ENCODE peak calls at places on chromosome 13, in seven cellular contexts. G is A549, C is HepG2, X is K562, B is IMR-90, D is H1, P is GM12878. T is an unnamed sample.
A peak's percentile ranks its signal among the peaks of the same experiment; 100 is the strongest.

GRCh38 chr13:20526664-20527063 is 1.0 kb upstream of the CRYL1 start:
- DNase-seq in G (no peak), C (peak; percentile 20), X (no peak), B (peak; percentile 19), D (no peak), P (no peak), T (no peak)

GRCh38 chr13:96491103-96491502 is 401.2 kb downstream of the HS6ST3 start:
- DNase-seq in G (no peak), C (no peak), X (no peak), B (no peak), D (no peak), P (no peak), T (no peak)

GRCh38 chr13:70544706-70545105 is 436.5 kb upstream of the KLHL1 start:
- DNase-seq in G (no peak), C (no peak), X (no peak), B (no peak), D (no peak), P (no peak), T (no peak)

GRCh38 chr13:23723463-23723862 is 153.3 kb downstream of the TNFRSF19 start:
- DNase-seq in G (no peak), C (no peak), X (no peak), B (peak; percentile 78), D (no peak), P (no peak), T (no peak)

GRCh38 chr13:39417643-39418042 is 185.3 kb downstream of the LHFPL6 start:
- DNase-seq in G (no peak), C (no peak), X (no peak), B (peak; percentile 72), D (peak; percentile 54), P (no peak), T (no peak)

GRCh38 chr13:99160415-99160814 is 40.2 kb upstream of the UBAC2 start:
- DNase-seq in G (no peak), C (no peak), X (no peak), B (no peak), D (no peak), P (no peak), T (no peak)

GRCh38 chr13:53301449-53301848 is 272.8 kb downstream of the OLFM4 start:
- DNase-seq in G (no peak), C (no peak), X (no peak), B (no peak), D (no peak), P (no peak), T (no peak)

GRCh38 chr13:45086484-45086883 is 33.8 kb upstream of the GTF2F2 start:
- DNase-seq in G (no peak), C (no peak), X (no peak), B (peak; percentile 55), D (no peak), P (no peak), T (no peak)

GRCh38 chr13:88926890-88927502 is 1255.8 kb downstream of the SLITRK5 start:
- DNase-seq in G (no peak), C (no peak), X (no peak), B (no peak), D (no peak), P (no peak), T (no peak)

GRCh38 chr13:78978381-78978998 is 319.5 kb upstream of the OBI1 start:
- DNase-seq in G (peak; percentile 56), C (peak; percentile 50), X (peak; percentile 20), B (peak; percentile 61), D (no peak), P (peak; percentile 24), T (peak; percentile 34)

GRCh38 chr13:35818577-35819165 is 312.5 kb downstream of the DCLK1 start:
- DNase-seq in G (peak; percentile 29), C (peak; percentile 7), X (peak; percentile 8), B (peak; percentile 60), D (no peak), P (no peak), T (peak; percentile 51)

GRCh38 chr13:34657716-34658115 is 284.4 kb upstream of the NBEA start:
- DNase-seq in G (peak; percentile 45), C (no peak), X (no peak), B (peak; percentile 24), D (no peak), P (no peak), T (no peak)

GRCh38 chr13:49240017-49240416 is 7.7 kb upstream of the CDADC1 start:
- DNase-seq in G (peak; percentile 24), C (peak; percentile 22), X (no peak), B (peak; percentile 46), D (no peak), P (no peak), T (no peak)

GRCh38 chr13:89066868-89067466 is 1395.8 kb downstream of the SLITRK5 start:
- DNase-seq in G (peak; percentile 39), C (peak; percentile 44), X (no peak), B (peak; percentile 0), D (no peak), P (no peak), T (peak; percentile 19)

GRCh38 chr13:91632071-91632470 is 233.7 kb downstream of the GPC5 start:
- DNase-seq in G (no peak), C (no peak), X (no peak), B (peak; percentile 12), D (no peak), P (no peak), T (no peak)

GRCh38 chr13:79541426-79542049 is 60.6 kb downstream of the NDFIP2 start:
- DNase-seq in G (peak; percentile 61), C (peak; percentile 62), X (peak; percentile 13), B (peak; percentile 73), D (no peak), P (peak; percentile 49), T (peak; percentile 21)

GRCh38 chr13:75357576-75358295 is 124.2 kb downstream of the TBC1D4 start:
- DNase-seq in G (peak; percentile 69), C (peak; percentile 69), X (peak; percentile 69), B (peak; percentile 68), D (peak; percentile 53), P (no peak), T (peak; percentile 74)

GRCh38 chr13:73698859-73699258 is 435.3 kb downstream of the KLF12 start:
- DNase-seq in G (no peak), C (no peak), X (no peak), B (peak; percentile 44), D (no peak), P (no peak), T (no peak)

GRCh38 chr13:26965976-26966375 is 205.4 kb upstream of the GPR12 start:
- DNase-seq in G (no peak), C (no peak), X (no peak), B (peak; percentile 93), D (no peak), P (no peak), T (no peak)

GRCh38 chr13:112238436-112238995 is 137.6 kb upstream of the SPACA7 start:
- DNase-seq in G (no peak), C (no peak), X (no peak), B (no peak), D (no peak), P (no peak), T (no peak)

GRCh38 chr13:30266751-30267150 is 40.6 kb downstream of the KATNAL1 start:
- DNase-seq in G (no peak), C (no peak), X (no peak), B (no peak), D (no peak), P (no peak), T (no peak)

GRCh38 chr13:109871018-109871370 is 84.6 kb upstream of the IRS2 start:
- DNase-seq in G (no peak), C (no peak), X (no peak), B (peak; percentile 55), D (no peak), P (no peak), T (no peak)

GRCh38 chr13:110394371-110394841 is 87.3 kb downstream of the COL4A2 start:
- DNase-seq in G (no peak), C (no peak), X (no peak), B (peak; percentile 94), D (no peak), P (no peak), T (no peak)

GRCh38 chr13:51252954-51253531 is 30.8 kb downstream of the FAM124A start:
- DNase-seq in G (no peak), C (no peak), X (no peak), B (no peak), D (no peak), P (peak; percentile 7), T (no peak)

GRCh38 chr13:110506396-110506795 is 55.1 kb downstream of the RAB20 start:
- DNase-seq in G (no peak), C (no peak), X (peak; percentile 53), B (no peak), D (no peak), P (no peak), T (no peak)

GRCh38 chr13:29905845-29906244 is 55.4 kb upstream of the UBL3 start:
- DNase-seq in G (peak; percentile 28), C (peak; percentile 24), X (no peak), B (peak; percentile 56), D (no peak), P (no peak), T (no peak)

GRCh38 chr13:45691251-45691650 is 10.9 kb upstream of the CBY2 start:
- DNase-seq in G (no peak), C (no peak), X (no peak), B (no peak), D (no peak), P (no peak), T (no peak)

DNA sequence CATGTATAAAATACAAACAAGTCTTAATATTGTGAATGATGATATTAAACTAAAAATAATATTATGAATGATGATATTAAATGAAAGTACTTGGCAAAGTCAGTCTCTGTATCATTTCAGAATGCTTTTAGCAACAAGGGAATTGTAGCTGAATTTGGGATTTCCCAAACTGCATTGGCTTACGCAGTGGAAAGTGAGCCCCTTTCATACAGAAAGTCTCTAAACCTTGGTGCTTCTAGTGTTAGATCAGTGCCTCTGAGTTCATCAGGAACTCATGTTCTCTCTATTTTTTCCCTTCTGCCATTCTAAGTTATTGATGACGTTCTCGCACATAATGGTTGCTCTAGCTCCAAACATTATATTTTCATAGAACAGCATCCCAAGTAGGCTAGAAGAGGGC is 300.0 kb downstream of the ITGBL1 start:
- DNase-seq in G (no peak), C (no peak), X (no peak), B (no peak), D (no peak), P (no peak), T (no peak)
- TF ChIP-seq RFX5 in G (no peak), C (no peak), X (no peak), B (no peak), D (no peak), P (no peak), T (no peak)

GRCh38 chr13:113848431-113849260 is 15.2 kb downstream of the GAS6 start:
- DNase-seq in G (no peak), C (no peak), X (no peak), B (no peak), D (peak; percentile 29), P (no peak), T (no peak)
- TF ChIP-seq RFX5 in G (no peak), C (no peak), X (no peak), B (no peak), D (no peak), P (no peak), T (no peak)

GRCh38 chr13:21929400-21929799 is 258.5 kb downstream of the FGF9 start:
- DNase-seq in G (no peak), C (no peak), X (no peak), B (no peak), D (no peak), P (no peak), T (no peak)

GRCh38 chr13:21924958-21925357 is 254.1 kb downstream of the FGF9 start:
- DNase-seq in G (no peak), C (no peak), X (no peak), B (no peak), D (no peak), P (no peak), T (no peak)

GRCh38 chr13:21925720-21926119 is 254.8 kb downstream of the FGF9 start:
- DNase-seq in G (no peak), C (no peak), X (no peak), B (no peak), D (no peak), P (no peak), T (no peak)
- TF ChIP-seq RFX5 in G (no peak), C (no peak), X (no peak), B (no peak), D (no peak), P (no peak), T (no peak)

GRCh38 chr13:77832339-77833100 is 86.1 kb downstream of the EDNRB start:
- DNase-seq in G (no peak), C (no peak), X (no peak), B (peak; percentile 6), D (no peak), P (no peak), T (no peak)
- TF ChIP-seq RFX5 in G (no peak), C (no peak), X (no peak), B (no peak), D (no peak), P (no peak), T (no peak)

T was measured in SK-N-SH.